ENCODE peak calls at places on chromosomes 12 and 14, in six cellular contexts. One of them, this sample, is unnamed.

GRCh38 chr12:48813464-48814312 is 4.6 kb upstream of the CACNB3 start:
- DNase-seq in Peyer's patch: no peak
- DNase-seq in pancreas: no peak
- DNase-seq in OCI-LY7: no peak
- DNase-seq in left lung: no peak
- DNase-seq in vagina: no peak
- DNase-seq in this sample: no peak

GRCh38 chr14:50768693-50769092 is 62.3 kb downstream of the NIN start:
- DNase-seq in Peyer's patch: no peak
- DNase-seq in OCI-LY7: no peak
- DNase-seq in left lung: no peak
- DNase-seq in vagina: no peak
- DNase-seq in pancreas: no peak
- DNase-seq in this sample: no peak

GRCh38 chr14:103156733-103157411 is 33.6 kb downstream of the TNFAIP2 start:
- DNase-seq in pancreas: no peak
- DNase-seq in Peyer's patch: no peak
- DNase-seq in OCI-LY7: no peak
- DNase-seq in vagina: no peak
- DNase-seq in left lung: no peak
- DNase-seq in this sample: no peak

GRCh38 chr14:71246539-71246938 is 339.3 kb downstream of the PCNX1 start:
- DNase-seq in vagina: no peak
- DNase-seq in Peyer's patch: no peak
- DNase-seq in OCI-LY7: no peak
- DNase-seq in left lung: no peak
- DNase-seq in pancreas: no peak
- DNase-seq in this sample: no peak

GRCh38 chr12:103505371-103506236 is 9.8 kb upstream of the C12orf42 start:
- DNase-seq in Peyer's patch: no peak
- DNase-seq in vagina: no peak
- DNase-seq in left lung: no peak
- DNase-seq in pancreas: no peak
- DNase-seq in OCI-LY7: no peak
- DNase-seq in this sample: no peak

GRCh38 chr12:2057041-2057792 is 4.4 kb downstream of the CACNA1C start:
- DNase-seq in OCI-LY7: peak; percentile 78
- DNase-seq in Peyer's patch: peak; percentile 65
- DNase-seq in pancreas: peak; percentile 77
- DNase-seq in left lung: no peak
- DNase-seq in vagina: no peak
- DNase-seq in this sample: peak; percentile 68

GRCh38 chr14:45039390-45039789 is 44.5 kb upstream of the PRPF39 start:
- DNase-seq in OCI-LY7: no peak
- DNase-seq in left lung: no peak
- DNase-seq in Peyer's patch: no peak
- DNase-seq in pancreas: no peak
- DNase-seq in vagina: no peak
- DNase-seq in this sample: no peak

GRCh38 chr12:115354476-115354890 is 670.5 kb upstream of the TBX3 start:
- DNase-seq in left lung: no peak
- DNase-seq in vagina: no peak
- DNase-seq in Peyer's patch: no peak
- DNase-seq in OCI-LY7: no peak
- DNase-seq in pancreas: no peak
- DNase-seq in this sample: no peak

GRCh38 chr12:52139579-52140062 is 52.2 kb downstream of the KRT80 start:
- DNase-seq in vagina: no peak
- DNase-seq in Peyer's patch: no peak
- DNase-seq in pancreas: no peak
- DNase-seq in left lung: no peak
- DNase-seq in OCI-LY7: peak; percentile 45
- DNase-seq in this sample: peak; percentile 62

GRCh38 chr14:71247106-71247505 is 339.8 kb downstream of the PCNX1 start:
- DNase-seq in left lung: no peak
- DNase-seq in Peyer's patch: no peak
- DNase-seq in pancreas: no peak
- DNase-seq in vagina: no peak
- DNase-seq in OCI-LY7: no peak
- DNase-seq in this sample: no peak

GRCh38 chr12:42090899-42091298 is 53.8 kb downstream of the GXYLT1 start:
- DNase-seq in OCI-LY7: no peak
- DNase-seq in left lung: no peak
- DNase-seq in vagina: no peak
- DNase-seq in Peyer's patch: no peak
- DNase-seq in pancreas: no peak
- DNase-seq in this sample: no peak

GRCh38 chr14:50828738-50829471 is 2.1 kb downstream of the NIN start:
- DNase-seq in vagina: no peak
- DNase-seq in Peyer's patch: no peak
- DNase-seq in OCI-LY7: no peak
- DNase-seq in pancreas: no peak
- DNase-seq in left lung: no peak
- DNase-seq in this sample: no peak

GRCh38 chr12:86254399-86255107 is 1.6 kb downstream of the MGAT4C start:
- DNase-seq in Peyer's patch: no peak
- DNase-seq in left lung: no peak
- DNase-seq in pancreas: no peak
- DNase-seq in vagina: no peak
- DNase-seq in OCI-LY7: no peak
- DNase-seq in this sample: no peak

GRCh38 chr12:127374447-127374846 is 892.5 kb upstream of the TMEM132C start:
- DNase-seq in vagina: no peak
- DNase-seq in OCI-LY7: no peak
- DNase-seq in pancreas: no peak
- DNase-seq in left lung: no peak
- DNase-seq in Peyer's patch: no peak
- DNase-seq in this sample: no peak

GRCh38 chr14:104573930-104574329 is 5.6 kb upstream of the C14orf180 start:
- DNase-seq in pancreas: no peak
- DNase-seq in vagina: no peak
- DNase-seq in Peyer's patch: no peak
- DNase-seq in OCI-LY7: no peak
- DNase-seq in left lung: no peak
- DNase-seq in this sample: no peak

GRCh38 chr12:106106892-106107291 is 31.9 kb downstream of the NUAK1 start:
- DNase-seq in OCI-LY7: no peak
- DNase-seq in left lung: no peak
- DNase-seq in pancreas: no peak
- DNase-seq in Peyer's patch: no peak
- DNase-seq in vagina: no peak
- DNase-seq in this sample: peak; percentile 33

GRCh38 chr14:72714871-72715214 is 179.1 kb downstream of the DPF3 start:
- DNase-seq in OCI-LY7: no peak
- DNase-seq in Peyer's patch: no peak
- DNase-seq in pancreas: no peak
- DNase-seq in left lung: no peak
- DNase-seq in vagina: no peak
- DNase-seq in this sample: no peak

GRCh38 chr14:81211844-81212243 is 8.9 kb downstream of the GTF2A1 start:
- DNase-seq in vagina: no peak
- DNase-seq in OCI-LY7: peak; percentile 37
- DNase-seq in pancreas: no peak
- DNase-seq in left lung: no peak
- DNase-seq in Peyer's patch: no peak
- DNase-seq in this sample: no peak

GRCh38 chr14:49512147-49512551 is 74.0 kb downstream of the RPS29 start:
- DNase-seq in Peyer's patch: no peak
- DNase-seq in vagina: no peak
- DNase-seq in pancreas: no peak
- DNase-seq in OCI-LY7: no peak
- DNase-seq in left lung: no peak
- DNase-seq in this sample: no peak

GRCh38 chr12:59119676-59120075 is 199.4 kb upstream of the LRIG3 start:
- DNase-seq in vagina: no peak
- DNase-seq in Peyer's patch: no peak
- DNase-seq in left lung: no peak
- DNase-seq in OCI-LY7: no peak
- DNase-seq in pancreas: no peak
- DNase-seq in this sample: no peak

GRCh38 chr12:75825686-75826085 is 205.9 kb downstream of the PHLDA1 start:
- DNase-seq in OCI-LY7: no peak
- DNase-seq in pancreas: no peak
- DNase-seq in left lung: no peak
- DNase-seq in Peyer's patch: no peak
- DNase-seq in vagina: no peak
- DNase-seq in this sample: no peak

GRCh38 chr12:131473721-131474709 is 236.9 kb upstream of the SFSWAP start:
- DNase-seq in left lung: no peak
- DNase-seq in vagina: peak; percentile 40
- DNase-seq in pancreas: no peak
- DNase-seq in Peyer's patch: no peak
- DNase-seq in OCI-LY7: no peak
- DNase-seq in this sample: no peak

GRCh38 chr12:125247477-125247876 is 182.2 kb downstream of the AACS start:
- DNase-seq in pancreas: no peak
- DNase-seq in Peyer's patch: no peak
- DNase-seq in left lung: no peak
- DNase-seq in OCI-LY7: no peak
- DNase-seq in vagina: no peak
- DNase-seq in this sample: no peak

GRCh38 chr14:64800000-64800399 is 79.7 kb downstream of the SPTB start:
- DNase-seq in pancreas: no peak
- DNase-seq in left lung: no peak
- DNase-seq in Peyer's patch: no peak
- DNase-seq in vagina: no peak
- DNase-seq in OCI-LY7: peak; percentile 7
- DNase-seq in this sample: peak; percentile 40

GRCh38 chr14:105398044-105398725 is at the start of gene TEX22:
- DNase-seq in pancreas: peak; percentile 96
- DNase-seq in Peyer's patch: peak; percentile 93
- DNase-seq in vagina: no peak
- DNase-seq in left lung: peak; percentile 88
- DNase-seq in OCI-LY7: peak; percentile 93
- DNase-seq in this sample: peak; percentile 92

GRCh38 chr12:101901782-101902181 is 24.4 kb downstream of the DRAM1 start:
- DNase-seq in pancreas: no peak
- DNase-seq in OCI-LY7: no peak
- DNase-seq in left lung: no peak
- DNase-seq in Peyer's patch: no peak
- DNase-seq in vagina: no peak
- DNase-seq in this sample: no peak

DNA sequence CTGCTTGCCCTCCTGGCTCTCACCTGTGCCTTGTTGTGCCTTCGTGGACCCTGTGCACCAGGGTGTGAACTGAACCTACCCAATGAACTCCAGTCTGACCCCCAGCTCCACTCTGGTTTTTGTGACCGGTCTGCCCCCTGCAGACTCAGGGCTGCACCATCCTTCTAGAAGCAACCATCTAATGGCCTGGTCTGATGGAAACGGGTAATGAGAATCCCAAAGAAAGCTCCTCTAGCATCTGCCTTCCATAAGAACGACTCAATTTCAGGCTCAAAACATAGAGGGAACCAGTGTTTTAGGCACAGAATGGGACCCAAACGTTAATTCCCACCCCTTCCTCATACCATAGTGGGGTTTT is 176.7 kb upstream of the PRMT8 start:
- DNase-seq in OCI-LY7: no peak
- DNase-seq in pancreas: no peak
- DNase-seq in vagina: no peak
- DNase-seq in Peyer's patch: no peak
- DNase-seq in left lung: no peak
- DNase-seq in this sample: no peak
- TF ChIP-seq CTCF in OCI-LY7: peak; percentile 42
- TF ChIP-seq CTCF in pancreas: no peak
- TF ChIP-seq CTCF in vagina: no peak
- TF ChIP-seq CTCF in Peyer's patch: no peak
- TF ChIP-seq CTCF in left lung: no peak
- TF ChIP-seq CTCF in this sample: no peak

GRCh38 chr12:65946419-65946818 is 122.1 kb downstream of the HMGA2 start:
- DNase-seq in Peyer's patch: no peak
- DNase-seq in vagina: no peak
- DNase-seq in pancreas: no peak
- DNase-seq in left lung: no peak
- DNase-seq in OCI-LY7: no peak
- DNase-seq in this sample: no peak

GRCh38 chr12:65949986-65950385 is 125.7 kb downstream of the HMGA2 start:
- DNase-seq in OCI-LY7: no peak
- DNase-seq in Peyer's patch: no peak
- DNase-seq in pancreas: no peak
- DNase-seq in left lung: no peak
- DNase-seq in vagina: no peak
- DNase-seq in this sample: no peak

GRCh38 chr12:65949009-65949623 is 124.8 kb downstream of the HMGA2 start:
- DNase-seq in Peyer's patch: no peak
- DNase-seq in vagina: no peak
- DNase-seq in pancreas: no peak
- DNase-seq in OCI-LY7: no peak
- DNase-seq in left lung: no peak
- DNase-seq in this sample: no peak

GRCh38 chr12:65946821-65947220 is 122.5 kb downstream of the HMGA2 start:
- DNase-seq in Peyer's patch: no peak
- DNase-seq in pancreas: no peak
- DNase-seq in vagina: no peak
- DNase-seq in left lung: no peak
- DNase-seq in OCI-LY7: no peak
- DNase-seq in this sample: no peak

DNA sequence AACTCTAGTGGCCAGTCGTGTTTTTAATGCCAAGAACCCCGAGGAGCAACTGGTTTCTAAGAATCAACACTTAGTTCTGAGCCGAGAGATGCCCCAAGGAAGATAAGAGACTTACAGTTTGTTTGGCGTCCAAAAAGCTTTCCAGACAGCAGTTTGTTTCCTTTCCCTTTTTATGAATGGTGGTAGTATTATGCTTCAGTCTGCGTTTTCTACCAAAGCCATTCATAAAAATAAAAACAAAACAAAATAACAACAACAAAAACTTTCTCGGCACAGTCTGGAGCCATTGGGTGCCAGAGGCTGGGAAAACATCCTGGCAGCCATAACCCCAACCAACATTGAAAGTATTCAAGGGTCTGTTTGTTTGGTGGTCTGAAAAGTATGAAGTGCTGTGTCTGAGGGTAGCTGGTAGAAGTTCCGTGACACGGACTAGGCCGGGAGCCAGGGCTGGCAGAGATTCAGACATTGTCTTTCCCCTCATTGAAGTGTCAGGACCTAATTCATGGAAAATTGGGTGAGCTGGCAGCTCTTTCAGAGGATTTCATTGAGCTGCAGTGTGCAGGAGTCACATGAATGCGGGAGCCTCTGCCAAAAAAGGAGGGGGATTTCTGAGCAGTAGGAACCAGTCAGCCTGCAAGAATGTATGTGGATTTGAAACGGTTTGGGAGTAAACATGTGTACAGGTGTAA is 124.2 kb downstream of the HMGA2 start:
- DNase-seq in pancreas: peak; percentile 64
- DNase-seq in left lung: peak; percentile 63
- DNase-seq in Peyer's patch: no peak
- DNase-seq in OCI-LY7: no peak
- DNase-seq in vagina: no peak
- DNase-seq in this sample: no peak
- H3K27ac ChIP-seq in pancreas: peak overlapping the region; percentile 30
- H3K27ac ChIP-seq in left lung: no peak overlapping the region
- H3K27ac ChIP-seq in Peyer's patch: no peak overlapping the region
- H3K27ac ChIP-seq in OCI-LY7: no peak overlapping the region
- H3K27ac ChIP-seq in vagina: no peak overlapping the region
- H3K27ac ChIP-seq in this sample: no peak overlapping the region

GRCh38 chr14:106686533-106686932 is 1160.2 kb downstream of the TMEM121 start:
- DNase-seq in vagina: no peak
- DNase-seq in pancreas: no peak
- DNase-seq in left lung: no peak
- DNase-seq in Peyer's patch: no peak
- DNase-seq in OCI-LY7: no peak
- DNase-seq in this sample: no peak
- H3K9me3 ChIP-seq in vagina: no peaks in the 10 kb centered on the region
- H3K9me3 ChIP-seq in pancreas: no peaks in the 10 kb centered on the region
- H3K9me3 ChIP-seq in left lung: no peaks in the 10 kb centered on the region
- H3K9me3 ChIP-seq in Peyer's patch: no peaks in the 10 kb centered on the region
- H3K9me3 ChIP-seq in OCI-LY7: peaks cover 3% of the 10 kb centered on the region
- H3K9me3 ChIP-seq in this sample: no peaks in the 10 kb centered on the region

GRCh38 chr14:85978851-85979250 is 448.9 kb downstream of the FLRT2 start:
- DNase-seq in OCI-LY7: no peak
- DNase-seq in pancreas: no peak
- DNase-seq in left lung: no peak
- DNase-seq in Peyer's patch: no peak
- DNase-seq in vagina: no peak
- DNase-seq in this sample: no peak
- TF ChIP-seq CTCF in OCI-LY7: no peak
- TF ChIP-seq CTCF in pancreas: no peak
- TF ChIP-seq CTCF in left lung: no peak
- TF ChIP-seq CTCF in Peyer's patch: no peak
- TF ChIP-seq CTCF in vagina: no peak
- TF ChIP-seq CTCF in this sample: no peak

This sample was measured in colonic mucosa.